ENCODE peak calls at places on chromosomes 1 and 21, in eight cellular contexts. E is smooth muscle cell of the brain vasculature; I is HFF-Myc; P is stimulated activated CD4-positive, alpha-beta T cell treated with anti-CD3 and anti-CD28 coated beads, Interleukin-1b, Interleukin-23, amount 100 ng/mL, for 48 hours; X is NCI-H510A treated with DMSO at 0.1 percent for 48 hours; N is left lung; M is AG04449; T is Calu3. S is an unnamed sample.

GRCh38 chr1:1917995-1918900 is 831 bp downstream of the TMEM52 start:
- DNase-seq in I (no peak), E (no peak), X (no peak), M (no peak), N (no peak), P (no peak), T (no peak), S (no peak)

GRCh38 chr1:6927626-6928025 is 142.4 kb downstream of the CAMTA1 start:
- DNase-seq in I (no peak), M (no peak), N (no peak), P (no peak), E (no peak), T (no peak), X (peak), S (no peak)

GRCh38 chr1:18922848-18923475 is 20.6 kb upstream of the ALDH4A1 start:
- DNase-seq in T (no peak), E (no peak), M (no peak), X (no peak), P (no peak), I (no peak), N (no peak), S (no peak)

GRCh38 chr1:50147451-50147850 is 38.7 kb downstream of the ELAVL4 start:
- DNase-seq in N (no peak), M (no peak), E (no peak), X (no peak), I (no peak), T (no peak), P (no peak), S (no peak)

GRCh38 chr1:101312192-101312591 is 75.4 kb downstream of the S1PR1 start:
- DNase-seq in M (no peak), P (no peak), T (no peak), E (no peak), X (no peak), I (no peak), N (no peak), S (no peak)

GRCh38 chr1:56577859-56578663 is 1.3 kb downstream of the PLPP3 start:
- DNase-seq in T (peak), I (no peak), N (peak), E (no peak), P (no peak), M (no peak), X (peak), S (peak)

GRCh38 chr1:89538361-89538760 is 13.7 kb downstream of the LRRC8B start:
- DNase-seq in P (no peak), T (no peak), M (no peak), I (no peak), N (no peak), E (no peak), X (no peak), S (no peak)

GRCh38 chr1:6260961-6261614 is at the start of gene GPR153:
- DNase-seq in N (no peak), I (no peak), M (no peak), T (peak), E (no peak), X (peak), P (peak), S (no peak)

GRCh38 chr1:96513136-96513535 is 208.4 kb upstream of the PTBP2 start:
- DNase-seq in P (no peak), I (no peak), E (no peak), M (no peak), T (no peak), X (no peak), N (no peak), S (no peak)

GRCh38 chr1:5389101-5389885 is 602.9 kb downstream of the NPHP4 start:
- DNase-seq in I (no peak), N (no peak), M (no peak), P (no peak), X (no peak), E (no peak), T (no peak), S (no peak)

GRCh38 chr1:202213361-202214088 is 19.9 kb downstream of the LGR6 start:
- DNase-seq in E (no peak), T (peak), I (no peak), X (peak), P (no peak), M (no peak), N (no peak), S (no peak)

GRCh38 chr1:203200059-203200553 is 13.6 kb upstream of the CHI3L1 start:
- DNase-seq in P (no peak), N (no peak), E (no peak), M (no peak), T (no peak), X (no peak), I (no peak), S (peak)

GRCh38 chr1:3659093-3659492 is 6.8 kb downstream of the TP73 start:
- DNase-seq in E (no peak), I (no peak), X (no peak), T (no peak), N (peak), M (no peak), P (no peak), S (no peak)

GRCh38 chr1:30892251-30892650 is 16.3 kb downstream of the SDC3 start:
- DNase-seq in T (no peak), M (no peak), P (no peak), X (no peak), E (no peak), N (no peak), I (no peak), S (no peak)

GRCh38 chr1:40859017-40859416 is 3.1 kb downstream of the CITED4 start:
- DNase-seq in N (no peak), M (no peak), P (no peak), I (no peak), T (no peak), X (no peak), E (no peak), S (no peak)

GRCh38 chr1:71364236-71364635 is 283.4 kb upstream of the ZRANB2 start:
- DNase-seq in P (no peak), N (no peak), E (no peak), T (no peak), I (no peak), X (no peak), M (no peak), S (no peak)

GRCh38 chr1:8818325-8818775 is 910 bp upstream of the RERE start:
- DNase-seq in M (no peak), P (no peak), E (peak), X (peak), I (peak), N (no peak), T (peak), S (peak)

GRCh38 chr1:30782361-30783243 is 25.0 kb upstream of the LAPTM5 start:
- DNase-seq in I (no peak), X (peak), T (peak), E (no peak), N (peak), M (no peak), P (peak), S (no peak)

GRCh38 chr1:55718758-55719671 is 503.9 kb upstream of the USP24 start:
- DNase-seq in E (peak), N (peak), X (no peak), M (peak), I (peak), P (no peak), T (no peak), S (no peak)

GRCh38 chr1:156808186-156809030 is 8.2 kb downstream of the SH2D2A start:
- DNase-seq in M (no peak), X (no peak), N (no peak), E (no peak), I (no peak), T (no peak), P (no peak), S (no peak)

GRCh38 chr21:35376406-35377135 is 327.5 kb upstream of the RUNX1 start:
- DNase-seq in E (no peak), I (no peak), X (no peak), N (no peak), P (no peak), T (no peak), M (no peak), S (no peak)

GRCh38 chr1:243459059-243459458 is 203.2 kb downstream of the SDCCAG8 start:
- DNase-seq in N (no peak), M (no peak), E (no peak), P (no peak), X (no peak), I (no peak), T (no peak), S (no peak)

GRCh38 chr1:229975047-229975446 is 92.0 kb upstream of the GALNT2 start:
- DNase-seq in P (no peak), M (no peak), E (no peak), X (no peak), T (no peak), N (no peak), I (no peak), S (no peak)

GRCh38 chr21:35136586-35137254 is 87.6 kb upstream of the RUNX1 start:
- DNase-seq in P (no peak), I (no peak), N (no peak), X (no peak), M (no peak), T (peak), E (no peak), S (peak)

GRCh38 chr1:67514299-67514698 is 84.1 kb upstream of the SERBP1 start:
- DNase-seq in X (no peak), M (no peak), T (peak), E (no peak), N (no peak), I (no peak), P (no peak), S (no peak)

GRCh38 chr1:236997361-236997760 is 6.9 kb downstream of the MT1HL1 start:
- DNase-seq in M (no peak), I (no peak), X (no peak), T (no peak), E (no peak), P (no peak), N (no peak), S (no peak)